ENCODE peak calls at places on chromosomes 13 and 19, in six cellular contexts. One of them, this sample, is unnamed.

GRCh38 chr19:18153555-18154134 is 682 bp downstream of the PIK3R2 start:
- DNase-seq in H1: no peak
- DNase-seq in SK-N-SH: peak; percentile 59
- DNase-seq in HepG2: no peak
- DNase-seq in GM12892: no peak
- DNase-seq in GM12878: no peak
- DNase-seq in this sample: no peak

GRCh38 chr13:27921961-27922910 is 2.4 kb downstream of the PDX1 start:
- DNase-seq in H1: no peak
- DNase-seq in SK-N-SH: peak; percentile 24
- DNase-seq in HepG2: no peak
- DNase-seq in GM12892: peak; percentile 19
- DNase-seq in GM12878: no peak
- DNase-seq in this sample: no peak

GRCh38 chr19:31880283-31880682 is 465.1 kb upstream of the ZNF507 start:
- DNase-seq in H1: no peak
- DNase-seq in SK-N-SH: no peak
- DNase-seq in HepG2: no peak
- DNase-seq in GM12892: no peak
- DNase-seq in GM12878: no peak
- DNase-seq in this sample: no peak

GRCh38 chr13:31200636-31200970 is 828 bp downstream of the B3GLCT start:
- DNase-seq in H1: no peak
- DNase-seq in SK-N-SH: no peak
- DNase-seq in HepG2: peak; percentile 24
- DNase-seq in GM12892: peak; percentile 22
- DNase-seq in GM12878: no peak
- DNase-seq in this sample: no peak

GRCh38 chr13:105814219-105814901 is 721.1 kb downstream of the EFNB2 start:
- DNase-seq in H1: no peak
- DNase-seq in SK-N-SH: no peak
- DNase-seq in HepG2: no peak
- DNase-seq in GM12892: no peak
- DNase-seq in GM12878: no peak
- DNase-seq in this sample: no peak

GRCh38 chr19:58166708-58167280 is 16.1 kb upstream of the ZNF274 start:
- DNase-seq in H1: no peak
- DNase-seq in SK-N-SH: no peak
- DNase-seq in HepG2: no peak
- DNase-seq in GM12892: no peak
- DNase-seq in GM12878: no peak
- DNase-seq in this sample: no peak

GRCh38 chr13:35723820-35724219 is 247.3 kb upstream of the MAB21L1 start:
- DNase-seq in H1: no peak
- DNase-seq in SK-N-SH: peak; percentile 34
- DNase-seq in HepG2: peak; percentile 58
- DNase-seq in GM12892: no peak
- DNase-seq in GM12878: no peak
- DNase-seq in this sample: no peak

GRCh38 chr13:60164490-60164889 is 762 bp upstream of the DIAPH3 start:
- DNase-seq in H1: no peak
- DNase-seq in SK-N-SH: no peak
- DNase-seq in HepG2: no peak
- DNase-seq in GM12892: no peak
- DNase-seq in GM12878: no peak
- DNase-seq in this sample: no peak

GRCh38 chr13:65724261-65724660 is 1505.9 kb downstream of the PCDH9 start:
- DNase-seq in H1: no peak
- DNase-seq in SK-N-SH: no peak
- DNase-seq in HepG2: no peak
- DNase-seq in GM12892: no peak
- DNase-seq in GM12878: no peak
- DNase-seq in this sample: no peak

GRCh38 chr13:76512676-76513277 is 373.4 kb downstream of the KCTD12 start:
- DNase-seq in H1: no peak
- DNase-seq in SK-N-SH: peak; percentile 11
- DNase-seq in HepG2: no peak
- DNase-seq in GM12892: no peak
- DNase-seq in GM12878: no peak
- DNase-seq in this sample: no peak

GRCh38 chr19:8571006-8571411 is 6.2 kb downstream of the MYO1F start:
- DNase-seq in H1: no peak
- DNase-seq in SK-N-SH: no peak
- DNase-seq in HepG2: peak; percentile 34
- DNase-seq in GM12892: no peak
- DNase-seq in GM12878: no peak
- DNase-seq in this sample: no peak

GRCh38 chr13:25770601-25771000 is 281.2 kb downstream of the SHISA2 start:
- DNase-seq in H1: no peak
- DNase-seq in SK-N-SH: no peak
- DNase-seq in HepG2: no peak
- DNase-seq in GM12892: no peak
- DNase-seq in GM12878: no peak
- DNase-seq in this sample: no peak

GRCh38 chr13:25771641-25772478 is 280.0 kb downstream of the SHISA2 start:
- DNase-seq in H1: peak; percentile 17
- DNase-seq in SK-N-SH: no peak
- DNase-seq in HepG2: no peak
- DNase-seq in GM12892: no peak
- DNase-seq in GM12878: no peak
- DNase-seq in this sample: no peak

GRCh38 chr13:25775275-25775674 is 276.5 kb downstream of the SHISA2 start:
- DNase-seq in H1: no peak
- DNase-seq in SK-N-SH: no peak
- DNase-seq in HepG2: no peak
- DNase-seq in GM12892: no peak
- DNase-seq in GM12878: no peak
- DNase-seq in this sample: no peak

GRCh38 chr13:25768726-25769270 is 283.0 kb downstream of the SHISA2 start:
- DNase-seq in H1: no peak
- DNase-seq in SK-N-SH: no peak
- DNase-seq in HepG2: no peak
- DNase-seq in GM12892: no peak
- DNase-seq in GM12878: no peak
- DNase-seq in this sample: no peak

DNA sequence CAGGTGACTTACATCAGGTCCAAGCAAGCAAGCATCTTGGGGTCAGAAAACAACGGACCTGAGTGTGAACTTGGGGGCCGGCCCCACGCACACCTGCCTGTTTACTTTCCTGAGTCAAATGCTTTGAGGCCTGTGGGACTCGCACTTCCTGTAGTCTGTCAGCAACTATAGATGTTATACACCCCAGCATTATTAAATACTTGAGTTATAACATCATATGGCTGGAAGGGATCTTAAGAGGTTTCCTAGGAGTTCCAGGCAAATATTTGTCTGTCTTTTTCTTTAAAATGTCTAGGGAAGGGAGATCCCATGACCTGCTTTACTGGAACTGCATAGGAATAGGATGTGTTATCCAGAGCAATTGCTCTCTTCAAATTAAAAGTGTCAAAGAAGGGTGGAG is 280.6 kb downstream of the SHISA2 start:
- DNase-seq in H1: no peak
- DNase-seq in SK-N-SH: no peak
- DNase-seq in HepG2: no peak
- DNase-seq in GM12892: no peak
- DNase-seq in GM12878: no peak
- DNase-seq in this sample: no peak
- TF ChIP-seq TAF1 in H1: no peak
- TF ChIP-seq TAF1 in SK-N-SH: no peak
- TF ChIP-seq TAF1 in HepG2: no peak
- TF ChIP-seq TAF1 in GM12892: no peak
- TF ChIP-seq TAF1 in GM12878: no peak
- TF ChIP-seq TAF1 in this sample: no peak

GRCh38 chr13:114017028-114017630 is 43.3 kb upstream of the C13orf46 start:
- DNase-seq in H1: no peak
- DNase-seq in SK-N-SH: peak; percentile 59
- DNase-seq in HepG2: no peak
- DNase-seq in GM12892: no peak
- DNase-seq in GM12878: no peak
- DNase-seq in this sample: no peak
- TF ChIP-seq TAF1 in H1: no peak
- TF ChIP-seq TAF1 in SK-N-SH: no peak
- TF ChIP-seq TAF1 in HepG2: no peak
- TF ChIP-seq TAF1 in GM12892: no peak
- TF ChIP-seq TAF1 in GM12878: no peak
- TF ChIP-seq TAF1 in this sample: no peak

GRCh38 chr19:4444765-4445741 is 12.5 kb downstream of the UBXN6 start:
- DNase-seq in H1: no peak
- DNase-seq in SK-N-SH: no peak
- DNase-seq in HepG2: no peak
- DNase-seq in GM12892: no peak
- DNase-seq in GM12878: no peak
- DNase-seq in this sample: no peak
- TF ChIP-seq TAF1 in H1: no peak
- TF ChIP-seq TAF1 in SK-N-SH: no peak
- TF ChIP-seq TAF1 in HepG2: no peak
- TF ChIP-seq TAF1 in GM12892: no peak
- TF ChIP-seq TAF1 in GM12878: no peak
- TF ChIP-seq TAF1 in this sample: no peak

GRCh38 chr19:1633269-1633606 is 19.2 kb downstream of the TCF3 start:
- DNase-seq in H1: no peak
- DNase-seq in SK-N-SH: no peak
- DNase-seq in HepG2: no peak
- DNase-seq in GM12892: no peak
- DNase-seq in GM12878: no peak
- DNase-seq in this sample: no peak
- TF ChIP-seq TAF1 in H1: no peak
- TF ChIP-seq TAF1 in SK-N-SH: no peak
- TF ChIP-seq TAF1 in HepG2: no peak
- TF ChIP-seq TAF1 in GM12892: no peak
- TF ChIP-seq TAF1 in GM12878: no peak
- TF ChIP-seq TAF1 in this sample: no peak

GRCh38 chr19:30529876-30530275 is 157.7 kb downstream of the ZNF536 start:
- DNase-seq in H1: no peak
- DNase-seq in SK-N-SH: peak; percentile 40
- DNase-seq in HepG2: no peak
- DNase-seq in GM12892: no peak
- DNase-seq in GM12878: no peak
- DNase-seq in this sample: no peak
- TF ChIP-seq TAF1 in H1: no peak
- TF ChIP-seq TAF1 in SK-N-SH: no peak
- TF ChIP-seq TAF1 in HepG2: no peak
- TF ChIP-seq TAF1 in GM12892: no peak
- TF ChIP-seq TAF1 in GM12878: no peak
- TF ChIP-seq TAF1 in this sample: no peak

DNA sequence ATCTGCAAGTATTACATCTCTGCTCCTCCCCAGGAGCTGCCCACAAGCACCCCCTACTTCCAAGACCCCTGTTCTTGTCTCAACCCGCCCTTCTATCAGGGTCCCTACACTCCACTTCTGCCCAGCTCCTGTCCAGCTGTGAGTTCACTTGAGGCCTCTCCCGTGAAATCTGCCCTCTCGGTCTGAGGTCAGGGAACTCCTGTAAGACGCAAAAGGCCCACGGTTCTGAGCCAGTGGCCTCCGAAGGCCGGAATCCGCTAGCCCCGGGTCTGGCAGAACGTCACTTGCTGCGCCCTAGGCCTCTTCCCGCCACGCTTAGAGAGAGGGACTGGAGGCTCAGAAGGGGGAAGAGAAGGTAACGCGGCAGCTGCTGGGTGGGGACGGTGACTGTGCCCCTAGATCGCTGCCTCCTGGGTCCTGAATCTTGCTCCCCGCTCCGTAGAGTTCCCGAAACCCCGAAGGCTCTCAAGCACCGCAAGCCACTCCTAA is 912 bp upstream of the FARP1 start:
- DNase-seq in H1: no peak
- DNase-seq in SK-N-SH: peak; percentile 17
- DNase-seq in HepG2: no peak
- DNase-seq in GM12892: no peak
- DNase-seq in GM12878: no peak
- DNase-seq in this sample: no peak
- TF ChIP-seq TAF1 in H1: no peak
- TF ChIP-seq TAF1 in SK-N-SH: no peak
- TF ChIP-seq TAF1 in HepG2: no peak
- TF ChIP-seq TAF1 in GM12892: no peak
- TF ChIP-seq TAF1 in GM12878: no peak
- TF ChIP-seq TAF1 in this sample: no peak

DNA sequence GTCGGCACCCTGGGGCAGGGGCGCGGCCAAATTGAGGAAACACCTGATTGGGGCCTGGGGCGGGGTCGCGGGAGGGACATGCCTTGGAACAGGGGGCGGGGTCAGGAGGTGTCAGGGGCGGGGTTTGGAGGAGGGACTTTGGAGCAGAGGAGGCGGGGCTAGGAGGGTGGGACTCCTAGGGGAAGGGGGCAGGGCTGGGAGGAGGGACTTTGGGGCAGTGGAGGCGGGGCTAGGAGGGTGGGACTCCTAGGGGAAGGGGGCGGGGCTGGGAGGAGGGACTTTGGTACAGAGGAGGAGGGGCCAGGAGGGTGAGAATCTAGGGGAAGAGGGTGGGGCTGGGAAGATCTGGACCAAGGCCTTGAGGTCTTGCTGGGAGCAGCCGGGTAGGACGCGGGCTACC is 21.9 kb downstream of the GRIN2D start:
- DNase-seq in H1: peak; percentile 91
- DNase-seq in SK-N-SH: peak; percentile 82
- DNase-seq in HepG2: peak; percentile 52
- DNase-seq in GM12892: no peak
- DNase-seq in GM12878: no peak
- DNase-seq in this sample: no peak
- TF ChIP-seq TAF1 in H1: no peak
- TF ChIP-seq TAF1 in SK-N-SH: no peak
- TF ChIP-seq TAF1 in HepG2: no peak
- TF ChIP-seq TAF1 in GM12892: no peak
- TF ChIP-seq TAF1 in GM12878: no peak
- TF ChIP-seq TAF1 in this sample: no peak

DNA sequence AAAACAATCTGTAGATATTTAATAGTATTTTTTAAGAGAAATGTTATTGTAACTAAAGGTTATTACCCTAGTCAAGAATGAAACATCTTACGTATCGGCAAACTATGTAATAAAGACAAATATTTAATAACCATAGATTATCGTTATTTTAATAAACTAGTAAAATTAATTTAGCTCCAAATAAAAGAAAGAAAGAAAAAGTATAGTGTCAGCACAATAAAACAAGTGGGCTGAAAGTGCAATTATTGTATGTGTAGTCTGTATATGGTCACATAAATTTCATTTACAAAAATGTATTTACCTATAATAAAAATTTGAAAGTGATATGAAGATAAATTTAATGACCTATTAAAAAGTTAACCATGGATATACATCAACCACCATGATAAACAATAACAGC is 1258.4 kb upstream of the MIR17HG start:
- DNase-seq in H1: no peak
- DNase-seq in SK-N-SH: no peak
- DNase-seq in HepG2: no peak
- DNase-seq in GM12892: no peak
- DNase-seq in GM12878: no peak
- DNase-seq in this sample: no peak
- TF ChIP-seq TAF1 in H1: no peak
- TF ChIP-seq TAF1 in SK-N-SH: no peak
- TF ChIP-seq TAF1 in HepG2: no peak
- TF ChIP-seq TAF1 in GM12892: no peak
- TF ChIP-seq TAF1 in GM12878: no peak
- TF ChIP-seq TAF1 in this sample: no peak

This sample was measured in GM12891.